ENCODE peak calls at places on chromosomes 1 and 21, in six cellular contexts. B, K, X, Y, F and Q are unnamed samples.

GRCh38 chr1:57599233-57599994 is 175.6 kb upstream of the DAB1 start:
- DNase-seq in B (no peak), K (no peak), X (peak; percentile 1), Y (no peak), F (no peak), Q (no peak)

GRCh38 chr1:75796376-75797272 is at the start of gene MSH4:
- DNase-seq in B (no peak), K (no peak), X (no peak), Y (peak; percentile 26), F (no peak), Q (no peak)

GRCh38 chr1:61013953-61014667 is 68.3 kb upstream of the NFIA start:
- DNase-seq in B (no peak), K (no peak), X (no peak), Y (no peak), F (no peak), Q (no peak)

GRCh38 chr21:35540950-35541632 is 492.0 kb upstream of the RUNX1 start:
- DNase-seq in B (no peak), K (no peak), X (no peak), Y (no peak), F (no peak), Q (no peak)

GRCh38 chr1:239930646-239931262 is 160.9 kb upstream of the FMN2 start:
- DNase-seq in B (no peak), K (no peak), X (peak; percentile 27), Y (no peak), F (no peak), Q (no peak)

GRCh38 chr21:41536076-41536826 is 28.3 kb upstream of the TMPRSS2 start:
- DNase-seq in B (no peak), K (no peak), X (no peak), Y (no peak), F (no peak), Q (no peak)

GRCh38 chr1:82565546-82565945 is 764.8 kb downstream of the ADGRL2 start:
- DNase-seq in B (peak; percentile 57), K (no peak), X (peak; percentile 1), Y (no peak), F (no peak), Q (no peak)

GRCh38 chr1:177902151-177902765 is 67.6 kb downstream of the SEC16B start:
- DNase-seq in B (no peak), K (no peak), X (no peak), Y (no peak), F (no peak), Q (no peak)

GRCh38 chr1:243970077-243970476 is 81.0 kb upstream of the ZBTB18 start:
- DNase-seq in B (no peak), K (no peak), X (no peak), Y (no peak), F (no peak), Q (no peak)

GRCh38 chr1:178485467-178486098 is 11.2 kb downstream of the CLEC20A start:
- DNase-seq in B (no peak), K (no peak), X (no peak), Y (no peak), F (no peak), Q (no peak)

GRCh38 chr1:217747156-217747769 is 116.1 kb downstream of the SPATA17 start:
- DNase-seq in B (peak; percentile 67), K (peak; percentile 56), X (peak; percentile 41), Y (no peak), F (no peak), Q (no peak)

GRCh38 chr1:153358691-153358975 is 979 bp downstream of the S100A9 start:
- DNase-seq in B (no peak), K (no peak), X (no peak), Y (no peak), F (no peak), Q (no peak)

GRCh38 chr1:1291023-1291528 is 10.8 kb downstream of the SCNN1D start:
- DNase-seq in B (no peak), K (no peak), X (no peak), Y (no peak), F (no peak), Q (no peak)

GRCh38 chr1:107474877-107475612 is 334.2 kb downstream of the NTNG1 start:
- DNase-seq in B (peak; percentile 40), K (no peak), X (peak; percentile 2), Y (no peak), F (no peak), Q (no peak)

GRCh38 chr1:157110686-157111085 is 11.1 kb upstream of the ETV3L start:
- DNase-seq in B (no peak), K (no peak), X (no peak), Y (no peak), F (no peak), Q (no peak)

GRCh38 chr1:94000531-94001282 is 91.5 kb upstream of the GCLM start:
- DNase-seq in B (no peak), K (no peak), X (no peak), Y (no peak), F (no peak), Q (no peak)

GRCh38 chr1:32701951-32702598 is 495 bp downstream of the SYNC start:
- DNase-seq in B (peak; percentile 29), K (no peak), X (peak; percentile 33), Y (no peak), F (no peak), Q (peak; percentile 37)

GRCh38 chr1:2302292-2302925 is 74.3 kb downstream of the SKI start:
- DNase-seq in B (no peak), K (no peak), X (no peak), Y (no peak), F (no peak), Q (no peak)

GRCh38 chr1:224504642-224505041 is 70.0 kb upstream of the WDR26 start:
- DNase-seq in B (no peak), K (no peak), X (no peak), Y (no peak), F (no peak), Q (no peak)

GRCh38 chr21:41802684-41803083 is 35.8 kb upstream of the RIPK4 start:
- DNase-seq in B (peak; percentile 50), K (no peak), X (no peak), Y (no peak), F (no peak), Q (peak; percentile 75)

GRCh38 chr1:86503477-86504129 is 34.9 kb downstream of the CLCA1 start:
- DNase-seq in B (peak; percentile 46), K (no peak), X (peak; percentile 18), Y (no peak), F (no peak), Q (peak; percentile 56)

GRCh38 chr1:67058761-67059160 is 4.8 kb upstream of the SLC35D1 start:
- DNase-seq in B (peak; percentile 34), K (no peak), X (peak; percentile 47), Y (no peak), F (no peak), Q (no peak)

GRCh38 chr1:226325178-226325577 is 16.2 kb upstream of the LIN9 start:
- DNase-seq in B (no peak), K (no peak), X (no peak), Y (no peak), F (no peak), Q (no peak)

GRCh38 chr1:195495720-195496635 is 1112.3 kb downstream of the KCNT2 start:
- DNase-seq in B (no peak), K (peak; percentile 42), X (no peak), Y (no peak), F (no peak), Q (no peak)

GRCh38 chr1:109822749-109823542 is 59.2 kb upstream of the EPS8L3 start:
- DNase-seq in B (no peak), K (no peak), X (no peak), Y (no peak), F (no peak), Q (no peak)
- H3K4me1 ChIP-seq in B (peaks cover 35% of the 10 kb centered on the region), K (peaks cover 6% of the 10 kb centered on the region), X (peaks cover 28% of the 10 kb centered on the region), Y (peaks cover 15% of the 10 kb centered on the region), F (peaks cover 54% of the 10 kb centered on the region), Q (peaks cover 76% of the 10 kb centered on the region)

DNA sequence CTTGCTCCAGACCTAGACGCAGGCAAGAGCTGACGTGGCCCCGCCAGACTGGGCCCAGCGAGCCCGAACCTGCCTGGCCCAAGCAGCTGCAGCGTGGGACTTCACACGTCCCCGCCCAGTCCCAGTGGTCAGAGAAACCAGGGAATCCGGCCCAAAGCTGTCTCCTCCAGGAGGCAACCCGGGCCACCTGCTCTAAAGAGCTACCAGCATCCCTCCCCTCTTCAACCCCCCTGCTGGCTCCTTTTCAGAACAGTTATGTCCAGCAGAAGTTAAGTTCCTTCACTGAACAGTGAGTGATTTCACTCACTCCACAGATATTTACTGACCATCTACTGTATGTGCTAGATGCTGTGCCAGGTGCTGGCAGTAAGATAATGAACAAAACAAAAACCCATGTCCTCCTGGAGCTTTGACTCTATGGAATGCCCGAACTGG is 2.1 kb upstream of the EFNA1 start:
- DNase-seq in B (no peak), K (no peak), X (no peak), Y (no peak), F (no peak), Q (no peak)
- H3K27ac ChIP-seq in B (no peak overlapping the region), K (no peak overlapping the region), X (no peak overlapping the region), Y (no peak overlapping the region), F (peak overlapping the region; percentile 99), Q (peak overlapping the region; percentile 95)

DNA sequence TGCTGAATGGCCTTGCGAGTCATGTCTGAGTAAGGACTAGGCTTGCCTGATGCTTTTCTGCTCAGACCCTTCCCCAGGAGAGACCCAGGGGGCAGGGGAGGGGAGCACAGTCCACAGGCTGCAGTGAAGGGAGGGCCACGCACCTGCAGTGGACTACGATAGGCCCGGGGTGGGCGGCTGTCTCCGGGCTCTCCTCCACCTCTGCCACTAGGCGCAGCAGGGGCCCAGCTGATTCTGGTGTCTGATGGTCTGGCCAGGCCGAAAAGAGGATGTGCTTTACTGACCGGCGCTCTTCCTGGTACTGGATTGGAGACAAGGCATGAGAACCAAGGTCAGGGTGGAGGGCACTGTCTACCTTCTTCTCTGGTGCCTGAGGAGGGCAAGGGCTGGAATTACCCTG is 7.9 kb upstream of the ARL8A start:
- DNase-seq in B (no peak), K (no peak), X (no peak), Y (no peak), F (no peak), Q (no peak)
- TF ChIP-seq CTCF in B (no peak), K (no peak), X (no peak), Y (no peak), F (no peak), Q (no peak)

GRCh38 chr1:205356424-205357151 is at the start of gene KLHDC8A:
- DNase-seq in B (no peak), K (no peak), X (no peak), Y (no peak), F (no peak), Q (no peak)
- H3K4me1 ChIP-seq in B (no peaks in the 10 kb centered on the region), K (no peaks in the 10 kb centered on the region), X (no peaks in the 10 kb centered on the region), Y (no peaks in the 10 kb centered on the region), F (peaks cover 13% of the 10 kb centered on the region), Q (peaks cover 6% of the 10 kb centered on the region)